ENCODE peak calls at places on chromosomes 1 and 21, in nine cellular contexts. E, V, O, I, L, H, F, A and T are unnamed samples.

GRCh38 chr1:99570486-99571089 is 75.3 kb upstream of the PALMD start:
- DNase-seq in E (no peak), V (no peak), O (no peak), I (no peak), L (no peak), H (no peak), F (no peak), A (peak), T (no peak)

GRCh38 chr1:34899471-34899870 is 30.0 kb downstream of the DLGAP3 start:
- DNase-seq in E (no peak), V (no peak), O (no peak), I (no peak), L (no peak), H (no peak), F (no peak), A (no peak), T (no peak)

GRCh38 chr1:178634445-178634844 is 90.6 kb upstream of the RALGPS2 start:
- DNase-seq in E (no peak), V (no peak), O (no peak), I (no peak), L (no peak), H (no peak), F (no peak), A (no peak), T (no peak)

GRCh38 chr1:42931108-42931539 is 27.5 kb downstream of the SLC2A1 start:
- DNase-seq in E (peak), V (peak), O (no peak), I (no peak), L (no peak), H (peak), F (no peak), A (peak), T (no peak)

GRCh38 chr1:66850989-66851388 is 49.9 kb upstream of the INSL5 start:
- DNase-seq in E (no peak), V (no peak), O (no peak), I (no peak), L (no peak), H (no peak), F (no peak), A (no peak), T (no peak)

GRCh38 chr1:58909162-58909560 is 125.3 kb upstream of the JUN start:
- DNase-seq in E (no peak), V (no peak), O (peak), I (peak), L (no peak), H (no peak), F (no peak), A (peak), T (no peak)

GRCh38 chr1:155050560-155051341 is at the start of gene ADAM15:
- DNase-seq in E (peak), V (peak), O (peak), I (peak), L (peak), H (peak), F (peak), A (peak), T (peak)

GRCh38 chr21:31609081-31609480 is 50.4 kb upstream of the SOD1 start:
- DNase-seq in E (no peak), V (no peak), O (peak), I (no peak), L (no peak), H (no peak), F (no peak), A (no peak), T (no peak)

GRCh38 chr1:173302366-173302765 is 95.2 kb upstream of the TNFSF4 start:
- DNase-seq in E (no peak), V (no peak), O (no peak), I (no peak), L (no peak), H (no peak), F (no peak), A (no peak), T (no peak)

GRCh38 chr1:10980094-10980577 is 32.3 kb upstream of the TARDBP start:
- DNase-seq in E (no peak), V (no peak), O (no peak), I (peak), L (peak), H (peak), F (no peak), A (peak), T (peak)

GRCh38 chr1:22826630-22827580 is 116.3 kb downstream of the EPHB2 start:
- DNase-seq in E (no peak), V (no peak), O (no peak), I (no peak), L (peak), H (no peak), F (no peak), A (peak), T (peak)

GRCh38 chr1:7702365-7702764 is 68.7 kb upstream of the VAMP3 start:
- DNase-seq in E (no peak), V (no peak), O (no peak), I (no peak), L (no peak), H (no peak), F (no peak), A (no peak), T (no peak)

GRCh38 chr21:43818685-43819084 is 29.3 kb downstream of the RRP1 start:
- DNase-seq in E (no peak), V (no peak), O (no peak), I (no peak), L (no peak), H (no peak), F (no peak), A (no peak), T (no peak)

GRCh38 chr1:84724128-84724860 is 34.0 kb upstream of the SSX2IP start:
- DNase-seq in E (peak), V (peak), O (no peak), I (no peak), L (no peak), H (peak), F (peak), A (no peak), T (no peak)

GRCh38 chr1:91036894-91037829 is 15.3 kb upstream of the ZNF644 start:
- DNase-seq in E (no peak), V (no peak), O (no peak), I (no peak), L (no peak), H (no peak), F (no peak), A (no peak), T (no peak)

GRCh38 chr1:20508411-20508771 is 440 bp upstream of the MUL1 start:
- DNase-seq in E (no peak), V (no peak), O (no peak), I (no peak), L (no peak), H (no peak), F (no peak), A (no peak), T (no peak)

GRCh38 chr21:46202592-46203202 is 18.4 kb upstream of the SPATC1L start:
- DNase-seq in E (no peak), V (no peak), O (no peak), I (no peak), L (no peak), H (no peak), F (no peak), A (no peak), T (no peak)

GRCh38 chr21:31220567-31220966 is 123.5 kb downstream of the TIAM1 start:
- DNase-seq in E (no peak), V (no peak), O (no peak), I (no peak), L (no peak), H (no peak), F (no peak), A (no peak), T (no peak)